ENCODE peak calls at places on chromosomes 2 and 18, in four cellular contexts. One of them, this sample, is unnamed.

GRCh38 chr2:17851731-17852585 is 26.5 kb upstream of the KCNS3 start:
- DNase-seq in hepatocyte: peak
- DNase-seq in osteocyte: no peak
- DNase-seq in GM06990: peak
- DNase-seq in this sample: peak

GRCh38 chr2:15369129-15369528 is 192.0 kb downstream of the NBAS start:
- DNase-seq in GM06990: no peak
- DNase-seq in hepatocyte: no peak
- DNase-seq in osteocyte: no peak
- DNase-seq in this sample: no peak

GRCh38 chr2:32706815-32707214 is 79.0 kb downstream of the TTC27 start:
- DNase-seq in GM06990: no peak
- DNase-seq in hepatocyte: no peak
- DNase-seq in osteocyte: no peak
- DNase-seq in this sample: no peak

GRCh38 chr2:3483227-3483985 is 35.9 kb downstream of the ADI1 start:
- DNase-seq in GM06990: no peak
- DNase-seq in hepatocyte: no peak
- DNase-seq in osteocyte: no peak
- DNase-seq in this sample: no peak

GRCh38 chr18:48864876-48865275 is 85.9 kb downstream of the SMAD7 start:
- DNase-seq in osteocyte: no peak
- DNase-seq in GM06990: no peak
- DNase-seq in hepatocyte: no peak
- DNase-seq in this sample: no peak

GRCh38 chr2:222318712-222319575 is 20.1 kb upstream of the PAX3 start:
- DNase-seq in osteocyte: no peak
- DNase-seq in GM06990: peak
- DNase-seq in hepatocyte: peak
- DNase-seq in this sample: peak

GRCh38 chr18:616380-616995 is 19.7 kb downstream of the CLUL1 start:
- DNase-seq in GM06990: no peak
- DNase-seq in hepatocyte: peak
- DNase-seq in osteocyte: no peak
- DNase-seq in this sample: peak

GRCh38 chr2:200129756-200130462 is 174.5 kb downstream of the MAIP1 start:
- DNase-seq in GM06990: no peak
- DNase-seq in osteocyte: no peak
- DNase-seq in hepatocyte: no peak
- DNase-seq in this sample: no peak

GRCh38 chr2:224039080-224039769 is at the start of gene SERPINE2:
- DNase-seq in GM06990: peak
- DNase-seq in hepatocyte: peak
- DNase-seq in osteocyte: peak
- DNase-seq in this sample: peak

GRCh38 chr2:175218551-175218950 is 37.0 kb upstream of the ATP5MC3 start:
- DNase-seq in hepatocyte: no peak
- DNase-seq in GM06990: no peak
- DNase-seq in osteocyte: no peak
- DNase-seq in this sample: no peak

GRCh38 chr2:30433902-30434301 is 13.1 kb upstream of the LCLAT1 start:
- DNase-seq in GM06990: no peak
- DNase-seq in osteocyte: no peak
- DNase-seq in hepatocyte: no peak
- DNase-seq in this sample: no peak

GRCh38 chr18:58253871-58254270 is 209.8 kb downstream of the NEDD4L start:
- DNase-seq in hepatocyte: no peak
- DNase-seq in GM06990: no peak
- DNase-seq in osteocyte: no peak
- DNase-seq in this sample: no peak

GRCh38 chr2:108534577-108535379 is 508 bp downstream of the LIMS1 start:
- DNase-seq in GM06990: peak
- DNase-seq in hepatocyte: peak
- DNase-seq in osteocyte: peak
- DNase-seq in this sample: peak

GRCh38 chr2:168773719-168774521 is 28.5 kb upstream of the NOSTRIN start:
- DNase-seq in hepatocyte: peak
- DNase-seq in GM06990: no peak
- DNase-seq in osteocyte: no peak
- DNase-seq in this sample: peak

GRCh38 chr18:12408247-12408869 is 629 bp downstream of the PRELID3A start:
- DNase-seq in osteocyte: no peak
- DNase-seq in hepatocyte: no peak
- DNase-seq in GM06990: no peak
- DNase-seq in this sample: no peak

GRCh38 chr2:71816815-71817214 is 330.8 kb downstream of the CYP26B1 start:
- DNase-seq in GM06990: no peak
- DNase-seq in hepatocyte: no peak
- DNase-seq in osteocyte: no peak
- DNase-seq in this sample: no peak

GRCh38 chr18:63818212-63818611 is 43.0 kb downstream of the SERPINB7 start:
- DNase-seq in osteocyte: no peak
- DNase-seq in hepatocyte: no peak
- DNase-seq in GM06990: no peak
- DNase-seq in this sample: no peak

GRCh38 chr2:227415538-227416424 is 28.0 kb upstream of the SCYGR1 start:
- DNase-seq in GM06990: peak
- DNase-seq in osteocyte: no peak
- DNase-seq in hepatocyte: no peak
- DNase-seq in this sample: no peak

DNA sequence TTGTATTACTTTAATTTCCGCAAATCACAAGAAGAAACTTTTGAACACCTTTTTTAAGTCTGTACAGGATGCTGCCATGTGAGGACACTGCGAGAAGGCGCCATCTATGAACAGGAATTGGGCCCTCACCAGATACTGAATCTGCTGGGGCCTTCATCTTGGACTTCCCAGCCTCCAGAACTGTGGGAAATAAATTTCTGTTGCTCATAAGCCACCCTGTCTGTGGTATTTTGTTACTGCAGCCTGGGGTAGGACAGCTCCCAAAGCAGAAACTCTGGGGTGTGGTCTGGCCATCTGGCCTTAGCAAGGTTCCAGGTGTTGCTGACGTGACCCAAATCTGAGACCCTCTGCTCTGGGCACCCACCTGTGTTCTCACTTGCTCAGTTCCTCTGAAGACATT is 16.5 kb downstream of the UXS1 start:
- DNase-seq in osteocyte: no peak
- DNase-seq in GM06990: no peak
- DNase-seq in hepatocyte: no peak
- DNase-seq in this sample: no peak
- TF ChIP-seq CTCF in osteocyte: no peak
- TF ChIP-seq CTCF in GM06990: no peak
- TF ChIP-seq CTCF in hepatocyte: no peak
- TF ChIP-seq CTCF in this sample: no peak

GRCh38 chr2:53268086-53268485 is 499.5 kb upstream of the CHAC2 start:
- DNase-seq in osteocyte: no peak
- DNase-seq in hepatocyte: no peak
- DNase-seq in GM06990: no peak
- DNase-seq in this sample: no peak
- TF ChIP-seq CTCF in osteocyte: peak
- TF ChIP-seq CTCF in hepatocyte: peak
- TF ChIP-seq CTCF in GM06990: no peak
- TF ChIP-seq CTCF in this sample: no peak

GRCh38 chr2:12555012-12555645 is 161.6 kb upstream of the TRIB2 start:
- DNase-seq in osteocyte: no peak
- DNase-seq in hepatocyte: peak
- DNase-seq in GM06990: peak
- DNase-seq in this sample: no peak
- TF ChIP-seq CTCF in osteocyte: peak
- TF ChIP-seq CTCF in hepatocyte: no peak
- TF ChIP-seq CTCF in GM06990: no peak
- TF ChIP-seq CTCF in this sample: no peak

GRCh38 chr2:236568068-236568921 is 1.3 kb upstream of the ACKR3 start:
- DNase-seq in GM06990: peak
- DNase-seq in hepatocyte: peak
- DNase-seq in osteocyte: no peak
- DNase-seq in this sample: peak
- TF ChIP-seq CTCF in GM06990: peak
- TF ChIP-seq CTCF in hepatocyte: no peak
- TF ChIP-seq CTCF in osteocyte: no peak
- TF ChIP-seq CTCF in this sample: peak

DNA sequence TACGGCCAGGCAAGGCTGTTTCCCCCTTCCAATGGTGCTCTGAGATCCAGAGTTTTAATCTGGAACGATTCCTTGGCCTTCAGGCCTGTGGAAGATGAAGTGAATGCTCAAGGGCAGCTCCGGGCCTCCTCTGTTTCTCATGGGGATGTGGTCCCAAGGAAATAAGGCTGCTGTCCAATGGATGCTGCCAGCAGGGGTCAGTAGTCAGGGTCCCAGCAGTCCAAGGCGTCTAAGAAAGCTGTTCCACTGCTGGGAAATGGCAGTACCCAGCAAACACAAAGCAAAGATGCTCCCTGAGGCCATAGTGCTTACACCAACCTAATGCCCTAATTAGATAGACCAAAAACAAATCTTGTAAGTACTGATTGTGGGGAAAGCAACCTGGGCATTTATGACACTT is 12.5 kb downstream of the NMS start:
- DNase-seq in GM06990: no peak
- DNase-seq in osteocyte: no peak
- DNase-seq in hepatocyte: no peak
- DNase-seq in this sample: no peak
- TF ChIP-seq CTCF in GM06990: peak
- TF ChIP-seq CTCF in osteocyte: no peak
- TF ChIP-seq CTCF in hepatocyte: no peak
- TF ChIP-seq CTCF in this sample: peak

GRCh38 chr2:66775730-66776422 is 341.0 kb downstream of the MEIS1 start:
- DNase-seq in osteocyte: no peak
- DNase-seq in GM06990: no peak
- DNase-seq in hepatocyte: no peak
- DNase-seq in this sample: no peak

GRCh38 chr2:66771359-66771978 is 336.5 kb downstream of the MEIS1 start:
- DNase-seq in hepatocyte: no peak
- DNase-seq in GM06990: no peak
- DNase-seq in osteocyte: no peak
- DNase-seq in this sample: no peak

DNA sequence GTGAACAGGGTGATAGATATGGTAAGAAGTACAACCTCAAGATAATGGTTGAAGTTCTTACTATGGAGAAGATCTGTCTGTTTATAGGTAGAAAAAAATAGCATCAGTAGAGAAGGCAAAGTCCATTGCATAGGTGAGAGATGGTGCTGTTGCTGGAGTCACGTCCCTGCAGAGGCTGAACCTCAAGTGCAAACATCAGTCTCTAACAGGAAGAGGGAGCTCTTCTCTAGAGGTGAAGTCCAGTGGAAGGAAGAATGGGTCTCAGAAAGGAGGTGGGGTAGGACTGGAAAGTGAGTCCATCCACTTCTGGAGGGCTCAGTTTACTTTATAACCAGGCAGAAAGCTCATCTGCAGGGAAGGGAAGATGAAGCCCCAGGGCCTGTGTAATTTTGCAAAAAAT is 337.7 kb downstream of the MEIS1 start:
- DNase-seq in hepatocyte: peak
- DNase-seq in GM06990: no peak
- DNase-seq in osteocyte: no peak
- DNase-seq in this sample: no peak
- TF ChIP-seq CTCF in hepatocyte: peak
- TF ChIP-seq CTCF in GM06990: no peak
- TF ChIP-seq CTCF in osteocyte: peak
- TF ChIP-seq CTCF in this sample: no peak

GRCh38 chr2:20436716-20437470 is 10.0 kb upstream of the RHOB start:
- DNase-seq in osteocyte: no peak
- DNase-seq in GM06990: no peak
- DNase-seq in hepatocyte: no peak
- DNase-seq in this sample: no peak
- TF ChIP-seq CTCF in osteocyte: no peak
- TF ChIP-seq CTCF in GM06990: peak
- TF ChIP-seq CTCF in hepatocyte: no peak
- TF ChIP-seq CTCF in this sample: no peak